ENCODE peak calls at places on chromosomes 2 and 18, in six cellular contexts. R, J, C, O, G and U are unnamed samples.

GRCh38 chr2:3457524-3458395 is 61.6 kb downstream of the ADI1 start:
- DNase-seq in R (no peak), J (no peak), C (no peak), O (no peak), G (no peak), U (no peak)

GRCh38 chr2:212021947-212022346 is 516.7 kb downstream of the ERBB4 start:
- DNase-seq in R (peak; percentile 80), J (no peak), C (no peak), O (peak; percentile 69), G (peak; percentile 1), U (peak; percentile 41)

GRCh38 chr2:192978317-192978874 is 783.7 kb upstream of the TMEFF2 start:
- DNase-seq in R (no peak), J (peak; percentile 34), C (no peak), O (no peak), G (no peak), U (no peak)

GRCh38 chr2:37873229-37873628 is 51.9 kb upstream of the RMDN2 start:
- DNase-seq in R (no peak), J (peak; percentile 24), C (no peak), O (no peak), G (no peak), U (no peak)

GRCh38 chr18:63319383-63320040 is at the start of gene BCL2:
- DNase-seq in R (peak; percentile 20), J (peak; percentile 78), C (no peak), O (no peak), G (no peak), U (no peak)

GRCh38 chr2:58428553-58429284 is 187.6 kb upstream of the FANCL start:
- DNase-seq in R (no peak), J (peak; percentile 14), C (no peak), O (no peak), G (no peak), U (no peak)

GRCh38 chr2:17772532-17772931 is 18.6 kb downstream of the GEN1 start:
- DNase-seq in R (no peak), J (no peak), C (no peak), O (no peak), G (no peak), U (no peak)

GRCh38 chr18:68215931-68216330 is 499.0 kb downstream of the TMX3 start:
- DNase-seq in R (peak; percentile 87), J (no peak), C (peak; percentile 18), O (peak; percentile 61), G (no peak), U (peak; percentile 73)

GRCh38 chr2:97774425-97774824 is 61.0 kb downstream of the ZAP70 start:
- DNase-seq in R (no peak), J (peak; percentile 22), C (no peak), O (no peak), G (no peak), U (no peak)

GRCh38 chr18:49355028-49355427 is 105.4 kb downstream of the DYM start:
- DNase-seq in R (no peak), J (no peak), C (no peak), O (no peak), G (no peak), U (no peak)

GRCh38 chr18:10754128-10754527 is 228.3 kb downstream of the NAPG start:
- DNase-seq in R (no peak), J (no peak), C (no peak), O (no peak), G (no peak), U (no peak)
- TF ChIP-seq CTCF in R (no peak), J (no peak), C (no peak), O (no peak), G (no peak), U (no peak)

DNA sequence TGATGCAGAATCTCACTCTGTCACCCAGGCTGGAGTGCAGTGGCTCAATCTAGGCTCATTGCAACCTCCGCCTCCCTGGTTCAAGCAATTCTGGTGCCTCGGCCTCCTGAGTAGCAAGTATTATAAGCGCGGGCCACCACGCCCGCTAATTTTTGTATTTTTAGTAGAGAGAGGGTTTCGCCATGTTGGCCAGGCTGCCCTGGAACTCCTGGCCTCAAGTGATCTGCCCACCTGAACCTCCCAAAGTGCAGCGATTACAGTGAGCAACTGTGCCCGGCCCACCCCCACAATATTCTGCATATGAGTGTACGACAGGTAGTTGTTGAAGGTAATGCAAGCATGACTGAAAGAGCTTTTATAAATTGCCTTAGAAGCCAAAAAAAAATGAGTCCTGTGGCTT is 1.2 kb downstream of the WDR75 start:
- DNase-seq in R (no peak), J (no peak), C (no peak), O (no peak), G (no peak), U (no peak)
- H3K4me3 ChIP-seq in R (peak overlapping the region; percentile 86), J (peak overlapping the region; percentile 73), C (peak overlapping the region; percentile 95), O (peak overlapping the region; percentile 80), G (peak overlapping the region; percentile 91), U (peak overlapping the region; percentile 84)

GRCh38 chr2:9138507-9139085 is 68.0 kb upstream of the ASAP2 start:
- DNase-seq in R (no peak), J (no peak), C (no peak), O (no peak), G (no peak), U (no peak)
- TF ChIP-seq CTCF in R (peak; percentile 24), J (no peak), C (no peak), O (peak; percentile 30), G (peak; percentile 14), U (peak; percentile 29)

GRCh38 chr2:46002507-46002883 is 294.7 kb upstream of the EPAS1 start:
- DNase-seq in R (peak; percentile 74), J (no peak), C (no peak), O (no peak), G (no peak), U (no peak)

GRCh38 chr2:46001741-46002506 is 295.3 kb upstream of the EPAS1 start:
- DNase-seq in R (peak; percentile 78), J (no peak), C (no peak), O (no peak), G (no peak), U (no peak)

GRCh38 chr2:46001290-46001689 is 295.9 kb upstream of the EPAS1 start:
- DNase-seq in R (no peak), J (no peak), C (no peak), O (no peak), G (no peak), U (no peak)

GRCh38 chr2:46002947-46003346 is 294.3 kb upstream of the EPAS1 start:
- DNase-seq in R (no peak), J (no peak), C (no peak), O (no peak), G (no peak), U (no peak)

DNA sequence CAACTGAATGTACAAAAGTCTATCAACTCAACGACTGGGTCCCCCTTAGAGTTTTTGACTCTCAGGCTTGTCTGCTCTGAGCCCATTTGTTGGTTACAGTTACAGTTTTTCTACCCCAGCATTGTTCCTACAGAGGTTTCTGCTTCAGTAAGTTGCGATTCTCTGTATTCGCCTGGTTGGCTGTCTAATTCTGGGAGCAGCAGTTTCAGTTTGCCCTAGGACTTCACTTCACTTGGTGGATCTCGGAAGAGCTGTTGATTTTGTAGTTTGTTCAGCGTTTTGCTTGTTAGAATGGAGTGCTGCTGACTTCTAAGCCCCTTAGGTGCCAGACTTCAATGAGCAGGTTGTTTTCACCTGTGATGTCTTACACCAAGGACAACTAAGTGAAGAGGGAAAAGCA is 296.5 kb upstream of the EPAS1 start:
- DNase-seq in R (no peak), J (no peak), C (no peak), O (no peak), G (no peak), U (no peak)
- H3K4me3 ChIP-seq in R (no peak overlapping the region), J (no peak overlapping the region), C (no peak overlapping the region), O (no peak overlapping the region), G (no peak overlapping the region), U (no peak overlapping the region)

GRCh38 chr18:61957801-61958516 is 65.2 kb upstream of the RNF152 start:
- DNase-seq in R (no peak), J (no peak), C (no peak), O (no peak), G (no peak), U (no peak)
- TF ChIP-seq CTCF in R (no peak), J (no peak), C (no peak), O (peak; percentile 19), G (no peak), U (peak; percentile 13)

GRCh38 chr2:202019689-202020450 is 13.8 kb upstream of the FZD7 start:
- DNase-seq in R (no peak), J (no peak), C (no peak), O (no peak), G (no peak), U (no peak)
- H3K4me3 ChIP-seq in R (no peak overlapping the region), J (no peak overlapping the region), C (no peak overlapping the region), O (no peak overlapping the region), G (no peak overlapping the region), U (no peak overlapping the region)

GRCh38 chr2:43267393-43267792 is 41.0 kb upstream of the ZFP36L2 start:
- DNase-seq in R (no peak), J (no peak), C (no peak), O (no peak), G (no peak), U (no peak)

GRCh38 chr2:43268066-43268971 is 41.9 kb upstream of the ZFP36L2 start:
- DNase-seq in R (peak; percentile 32), J (no peak), C (no peak), O (no peak), G (no peak), U (no peak)

GRCh38 chr2:43269706-43270105 is 43.3 kb upstream of the ZFP36L2 start:
- DNase-seq in R (peak; percentile 88), J (no peak), C (no peak), O (peak; percentile 46), G (no peak), U (peak; percentile 35)

GRCh38 chr2:43270461-43270860 is 44.1 kb upstream of the ZFP36L2 start:
- DNase-seq in R (no peak), J (no peak), C (no peak), O (no peak), G (no peak), U (no peak)

GRCh38 chr2:43269074-43269572 is 42.7 kb upstream of the ZFP36L2 start:
- DNase-seq in R (peak; percentile 94), J (no peak), C (no peak), O (peak; percentile 89), G (no peak), U (peak; percentile 90)
- TF ChIP-seq CTCF in R (peak; percentile 43), J (no peak), C (no peak), O (peak; percentile 39), G (no peak), U (peak; percentile 31)

GRCh38 chr18:26133652-26134051 is at the start of gene PSMA8:
- DNase-seq in R (no peak), J (peak; percentile 14), C (no peak), O (no peak), G (no peak), U (no peak)

GRCh38 chr18:26134110-26134509 is 441 bp downstream of the PSMA8 start:
- DNase-seq in R (no peak), J (no peak), C (no peak), O (no peak), G (no peak), U (no peak)

DNA sequence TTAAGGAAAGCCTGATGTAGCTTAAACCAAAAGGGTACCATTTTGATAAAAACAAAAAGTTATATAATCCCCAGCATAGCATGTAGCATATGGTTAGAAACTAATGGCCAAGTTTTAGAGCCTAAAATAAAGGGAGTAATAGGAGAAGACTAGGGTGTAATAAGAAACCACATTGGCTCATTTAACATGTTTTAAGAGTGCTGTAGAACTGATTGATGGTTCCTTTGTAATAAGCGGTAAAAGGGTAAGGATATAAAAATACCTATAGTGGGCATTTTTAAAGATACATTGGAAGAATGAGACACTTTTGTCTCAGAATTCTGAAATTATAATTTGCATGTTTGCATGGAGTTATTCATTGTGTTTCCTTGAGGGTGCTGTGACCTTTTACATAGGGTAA is 1.9 kb downstream of the PSMA8 start:
- DNase-seq in R (no peak), J (no peak), C (no peak), O (no peak), G (no peak), U (no peak)
- H3K4me3 ChIP-seq in R (no peak overlapping the region), J (no peak overlapping the region), C (no peak overlapping the region), O (no peak overlapping the region), G (no peak overlapping the region), U (no peak overlapping the region)

GRCh38 chr2:2291500-2292260 is 39.4 kb downstream of the MYT1L start:
- DNase-seq in R (peak; percentile 4), J (no peak), C (no peak), O (no peak), G (no peak), U (no peak)
- TF ChIP-seq CTCF in R (peak; percentile 55), J (peak; percentile 43), C (peak; percentile 73), O (peak; percentile 28), G (no peak), U (peak; percentile 63)